ENCODE peak calls at places on chromosome 1, in eight cellular contexts. P is astrocyte, Y is PC-3, I is A549, S is left ventricle myocardium inferior, N is OCI-LY7, R is cardiac muscle cell, H is dorsolateral prefrontal cortex. A is an unnamed sample.

GRCh38 chr1:92832537-92833160 is 809 bp downstream of the RPL5 start:
- DNase-seq in H (no peak), I (no peak), R (peak; percentile 36), S (no peak), P (no peak), N (no peak), Y (no peak), A (no peak)

GRCh38 chr1:66598670-66599069 is 64.7 kb downstream of the SGIP1 start:
- DNase-seq in I (no peak), Y (peak; percentile 47), N (no peak), R (peak; percentile 79), S (no peak), P (peak; percentile 80), H (no peak), A (no peak)

GRCh38 chr1:170967042-170967910 is 31.9 kb downstream of the MROH9 start:
- DNase-seq in S (no peak), H (no peak), Y (peak; percentile 77), P (peak; percentile 27), R (peak; percentile 69), N (peak; percentile 49), I (peak; percentile 10), A (no peak)

GRCh38 chr1:217562229-217562878 is 68.5 kb downstream of the GPATCH2 start:
- DNase-seq in N (no peak), Y (peak; percentile 97), H (no peak), S (no peak), I (peak; percentile 22), R (peak; percentile 87), P (peak; percentile 95), A (peak; percentile 27)

GRCh38 chr1:12851779-12852178 is 3.3 kb upstream of the HNRNPCL1 start:
- DNase-seq in R (no peak), N (no peak), P (no peak), Y (peak; percentile 28), H (no peak), I (no peak), S (no peak), A (no peak)

GRCh38 chr1:35718492-35719336 is at the start of gene C1orf216:
- DNase-seq in Y (peak; percentile 61), I (peak; percentile 35), H (peak; percentile 80), S (peak; percentile 73), N (no peak), R (peak; percentile 90), P (peak; percentile 67), A (no peak)

GRCh38 chr1:117860906-117861610 is 68.4 kb downstream of the GDAP2 start:
- DNase-seq in I (no peak), R (peak; percentile 4), N (no peak), H (peak; percentile 6), S (no peak), Y (no peak), P (peak; percentile 14), A (no peak)

GRCh38 chr1:91440845-91441244 is 36.2 kb upstream of the HFM1 start:
- DNase-seq in H (no peak), P (no peak), R (peak; percentile 38), N (peak; percentile 9), I (peak; percentile 14), S (no peak), Y (peak; percentile 56), A (no peak)

GRCh38 chr1:38052750-38053415 is 6.3 kb upstream of the POU3F1 start:
- DNase-seq in Y (no peak), P (no peak), I (no peak), R (no peak), H (no peak), S (no peak), N (peak; percentile 58), A (no peak)

GRCh38 chr1:46130144-46130543 is 2.3 kb downstream of the PIK3R3 start:
- DNase-seq in S (no peak), N (peak; percentile 39), H (no peak), P (no peak), R (no peak), Y (peak; percentile 17), I (no peak), A (no peak)
- H3K27ac ChIP-seq in S (peak overlapping the region; percentile 97), N (peak overlapping the region; percentile 19), H (no peak overlapping the region), P (no peak overlapping the region), R (no peak overlapping the region), Y (no peak overlapping the region), I (no peak overlapping the region), A (no peak overlapping the region)

DNA sequence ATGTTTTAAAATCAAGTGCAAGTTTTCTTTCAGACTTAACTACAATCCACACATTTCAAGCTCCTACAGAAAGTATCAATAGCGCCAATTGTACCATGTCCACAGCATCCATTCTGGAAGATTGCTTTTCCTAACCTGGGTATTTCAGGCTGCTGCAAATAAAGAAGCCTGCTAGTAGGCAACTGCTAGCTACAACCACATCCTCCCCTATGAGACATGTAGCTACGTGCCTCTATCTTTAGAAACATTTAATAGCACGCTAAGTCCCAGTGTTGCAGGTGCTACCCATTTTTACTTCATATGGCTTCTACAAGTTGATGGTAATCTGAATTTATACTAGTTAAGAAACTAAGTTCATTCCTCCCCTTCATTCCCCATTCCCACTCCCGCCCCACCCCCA is 7.4 kb upstream of the AMPD1 start:
- DNase-seq in S (no peak), I (no peak), Y (no peak), R (no peak), N (no peak), P (no peak), H (no peak), A (no peak)
- H3K27ac ChIP-seq in S (no peak overlapping the region), I (no peak overlapping the region), Y (no peak overlapping the region), R (no peak overlapping the region), N (no peak overlapping the region), P (no peak overlapping the region), H (no peak overlapping the region), A (no peak overlapping the region)

DNA sequence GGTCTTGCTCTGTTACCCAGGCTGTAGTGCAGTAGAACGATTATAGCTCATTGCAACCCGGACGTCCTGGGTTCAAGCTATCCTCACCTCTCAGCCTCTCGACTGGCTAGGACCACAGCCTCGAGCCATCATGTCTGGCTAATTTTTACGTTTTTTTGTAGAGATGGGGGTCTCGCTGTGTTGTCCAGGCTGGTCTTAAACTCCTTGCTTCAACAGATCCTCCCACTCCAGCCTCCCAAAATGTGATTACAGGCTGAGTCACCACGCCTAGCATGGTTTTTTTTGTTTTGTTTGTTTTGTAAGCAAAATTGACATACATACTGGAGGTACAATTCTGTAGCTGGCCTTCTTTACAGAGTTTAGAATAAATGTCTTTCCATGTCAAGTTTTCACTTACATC is 994 bp upstream of the LAMTOR5 start:
- DNase-seq in I (no peak), R (no peak), S (no peak), Y (peak; percentile 58), H (no peak), P (no peak), N (no peak), A (no peak)
- H3K27ac ChIP-seq in I (peak overlapping the region; percentile 99), R (no peak overlapping the region), S (peak overlapping the region; percentile 98), Y (no peak overlapping the region), H (no peak overlapping the region), P (no peak overlapping the region), N (no peak overlapping the region), A (no peak overlapping the region)

GRCh38 chr1:110425196-110425595 is 17.7 kb upstream of the LAMTOR5 start:
- DNase-seq in N (no peak), I (no peak), P (no peak), Y (no peak), R (no peak), H (no peak), S (no peak), A (no peak)
- H3K27ac ChIP-seq in N (no peak overlapping the region), I (no peak overlapping the region), P (no peak overlapping the region), Y (no peak overlapping the region), R (peak overlapping the region; percentile 4), H (no peak overlapping the region), S (peak overlapping the region; percentile 58), A (no peak overlapping the region)

GRCh38 chr1:162193815-162194214 is 124.3 kb downstream of the NOS1AP start:
- DNase-seq in S (peak; percentile 26), I (no peak), R (no peak), Y (no peak), P (no peak), N (no peak), H (no peak), A (no peak)
- H3K27ac ChIP-seq in S (peak overlapping the region; percentile 51), I (no peak overlapping the region), R (peak overlapping the region; percentile 86), Y (no peak overlapping the region), P (no peak overlapping the region), N (no peak overlapping the region), H (no peak overlapping the region), A (no peak overlapping the region)

A was measured in epithelial cell of prostate.